ENCODE peak calls at places on chromosomes 2 and 18, in four cellular contexts. X, W, O and Y are unnamed samples.

GRCh38 chr2:50513724-50514123 is 518.2 kb downstream of the NRXN1 start:
- DNase-seq in X (no peak), W (no peak), O (no peak), Y (no peak)

GRCh38 chr2:137123241-137123640 is 357.9 kb downstream of the THSD7B start:
- DNase-seq in X (no peak), W (no peak), O (no peak), Y (no peak)

GRCh38 chr2:132037527-132038178 is 124.1 kb downstream of the ANKRD30BL start:
- DNase-seq in X (no peak), W (peak), O (no peak), Y (no peak)

GRCh38 chr2:108124733-108125132 is 115.0 kb upstream of the SULT1C3 start:
- DNase-seq in X (no peak), W (no peak), O (no peak), Y (no peak)

GRCh38 chr2:29921560-29921915 is at the start of gene ALK:
- DNase-seq in X (peak), W (peak), O (no peak), Y (peak)

GRCh38 chr2:49210191-49210590 is 55.9 kb upstream of the FSHR start:
- DNase-seq in X (peak), W (no peak), O (no peak), Y (no peak)

GRCh38 chr2:96891591-96892333 is 21.9 kb upstream of the SEMA4C start:
- DNase-seq in X (no peak), W (no peak), O (no peak), Y (no peak)

GRCh38 chr2:109690822-109691541 is 76.8 kb downstream of the SOWAHC start:
- DNase-seq in X (peak), W (no peak), O (no peak), Y (no peak)

GRCh38 chr2:96241901-96242611 is 23.7 kb downstream of the TMEM127 start:
- DNase-seq in X (no peak), W (no peak), O (peak), Y (no peak)

GRCh38 chr18:59537581-59537980 is 159.6 kb downstream of the CCBE1 start:
- DNase-seq in X (no peak), W (no peak), O (no peak), Y (no peak)

GRCh38 chr18:79011300-79011870 is 31.8 kb downstream of the SALL3 start:
- DNase-seq in X (no peak), W (no peak), O (no peak), Y (no peak)

GRCh38 chr2:205695460-205695979 is 13.2 kb downstream of the NRP2 start:
- DNase-seq in X (no peak), W (no peak), O (no peak), Y (no peak)

GRCh38 chr2:19131871-19132270 is 226.6 kb downstream of the OSR1 start:
- DNase-seq in X (no peak), W (no peak), O (no peak), Y (no peak)

GRCh38 chr2:106098081-106098480 is 96.0 kb downstream of the UXS1 start:
- DNase-seq in X (peak), W (peak), O (no peak), Y (no peak)

GRCh38 chr2:193371200-193371599 is 1176.5 kb upstream of the TMEFF2 start:
- DNase-seq in X (no peak), W (no peak), O (no peak), Y (no peak)

GRCh38 chr2:216685327-216685875 is 9.9 kb downstream of the IGFBP5 start:
- DNase-seq in X (no peak), W (no peak), O (no peak), Y (no peak)

GRCh38 chr2:113890253-113891235 is 655 bp downstream of the ACTR3 start:
- DNase-seq in X (peak), W (peak), O (peak), Y (peak)

GRCh38 chr2:96870631-96871255 is 863 bp upstream of the SEMA4C start:
- DNase-seq in X (no peak), W (no peak), O (no peak), Y (peak)

GRCh38 chr2:7974086-7974485 is 707.8 kb upstream of the ID2 start:
- DNase-seq in X (no peak), W (no peak), O (no peak), Y (no peak)

GRCh38 chr18:24669502-24669901 is 209.1 kb downstream of the HRH4 start:
- DNase-seq in X (no peak), W (no peak), O (no peak), Y (no peak)

GRCh38 chr2:191703079-191703725 is 25.3 kb downstream of the NABP1 start:
- DNase-seq in X (peak), W (no peak), O (no peak), Y (no peak)

GRCh38 chr2:181847729-181848128 is 43.8 kb upstream of the ITPRID2 start:
- DNase-seq in X (no peak), W (no peak), O (no peak), Y (no peak)

GRCh38 chr2:171436307-171436706 is 2.3 kb downstream of the DCAF17 start:
- DNase-seq in X (no peak), W (no peak), O (no peak), Y (no peak)

GRCh38 chr18:75209129-75209951 is at the start of gene PTGR3:
- DNase-seq in X (peak), W (peak), O (peak), Y (peak)

DNA sequence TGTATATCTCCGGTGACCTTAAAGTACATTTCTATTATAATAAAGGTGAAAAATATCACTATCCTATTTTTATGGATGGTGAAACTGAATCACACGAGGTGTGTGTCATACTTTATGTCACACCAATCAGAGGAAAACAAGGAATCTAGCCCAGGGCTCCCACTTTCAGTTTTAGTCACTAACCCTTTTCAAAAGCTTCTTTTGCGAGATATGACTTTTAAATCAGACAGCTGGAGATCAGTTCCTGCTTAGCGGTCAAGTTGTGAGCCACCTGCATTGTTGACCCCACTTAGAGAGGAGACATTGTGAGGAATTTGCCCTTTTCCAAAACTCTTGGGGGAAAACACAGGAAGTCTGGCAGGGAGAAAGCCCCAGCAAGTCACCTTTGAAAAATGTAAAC is 70.5 kb downstream of the CPS1 start:
- DNase-seq in X (peak), W (no peak), O (no peak), Y (no peak)
- TF ChIP-seq PBX3 in X (no peak), W (no peak), O (no peak), Y (no peak)

DNA sequence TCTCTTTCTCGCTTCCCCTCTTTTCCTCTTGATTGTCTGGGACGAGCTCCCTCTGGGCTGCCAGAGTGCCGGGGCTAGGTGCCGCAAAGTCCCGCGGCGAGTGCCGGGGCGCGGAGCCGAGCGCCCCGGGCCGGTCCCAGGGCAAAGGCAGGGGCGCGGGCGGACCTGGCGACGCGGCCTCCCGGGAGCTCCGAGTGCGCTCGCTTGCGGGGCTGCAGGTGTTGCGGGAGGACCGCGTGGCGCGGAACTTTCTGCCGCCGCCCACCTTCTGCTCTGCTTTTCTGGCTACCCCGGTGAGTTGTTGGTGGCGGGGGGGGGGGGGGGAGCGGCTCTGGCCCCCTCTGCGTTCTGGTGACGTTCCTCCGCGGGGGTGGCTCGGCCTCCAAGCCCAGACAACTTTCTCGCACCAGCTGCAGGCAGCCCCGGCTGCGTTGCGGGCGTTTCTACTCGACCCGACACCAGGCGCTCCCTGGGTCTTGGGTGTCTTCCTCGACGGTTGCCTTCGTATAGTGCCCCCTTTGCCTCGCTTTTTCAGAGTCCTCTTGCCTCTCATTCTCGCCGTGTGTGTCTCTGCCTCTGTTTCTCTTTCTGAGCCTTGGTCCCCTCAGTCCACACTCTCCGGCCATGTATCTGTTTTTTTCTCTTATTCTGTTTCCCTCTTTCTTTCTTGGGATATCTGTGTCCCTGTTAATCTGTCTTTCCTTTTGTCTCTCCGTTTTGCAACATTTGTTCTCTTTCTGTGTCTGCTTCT is 764 bp downstream of the GALNT13 start:
- DNase-seq in X (no peak), W (peak), O (no peak), Y (no peak)
- TF ChIP-seq EP300 in X (no peak), W (no peak), O (no peak), Y (no peak)

DNA sequence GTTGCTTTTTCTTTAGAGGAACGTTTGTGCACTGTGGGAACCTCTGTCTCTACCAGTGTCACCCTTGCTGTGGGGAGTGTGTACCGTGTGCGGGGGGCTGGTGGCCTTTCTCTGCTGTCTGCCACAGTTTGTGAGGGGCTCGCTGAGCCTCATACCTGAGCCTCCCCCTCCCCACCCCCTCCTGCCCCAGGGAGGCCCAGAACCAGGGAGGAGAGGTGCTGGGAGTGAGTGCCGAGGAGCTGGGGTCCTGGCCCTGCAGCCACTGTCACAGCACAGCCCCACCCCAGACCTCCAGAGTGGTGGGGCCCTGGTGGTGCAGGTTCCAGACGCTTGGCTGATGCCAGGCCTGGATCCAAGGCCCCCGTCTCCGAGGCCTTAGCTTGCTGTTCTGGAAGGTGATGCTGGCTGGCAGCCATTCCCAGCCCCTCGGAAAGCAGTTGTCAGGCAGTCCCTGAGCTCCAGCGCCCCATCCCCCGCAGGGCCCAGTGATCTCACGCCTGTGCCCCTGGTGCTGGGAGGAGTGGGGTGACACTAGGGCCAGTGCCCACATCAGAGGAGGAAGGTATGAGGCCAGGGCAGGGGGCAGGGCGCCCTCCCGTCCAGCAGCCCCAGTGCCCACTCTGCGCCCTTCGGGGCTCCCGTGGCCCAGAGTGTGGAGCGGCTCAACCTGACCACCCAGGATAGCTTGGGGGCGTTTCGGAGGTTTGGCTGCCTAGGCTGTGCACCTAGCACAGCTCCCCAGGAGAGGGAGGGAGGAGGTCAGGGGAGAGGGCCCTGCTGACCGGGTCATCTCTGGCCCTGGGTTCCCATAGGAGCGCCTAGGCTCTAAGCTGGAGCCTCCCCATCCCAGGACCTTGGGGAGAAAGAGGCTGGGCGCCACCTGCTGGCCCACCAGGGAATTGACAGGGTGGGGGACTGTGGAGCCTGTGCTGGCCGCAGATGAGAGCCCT is 53.0 kb upstream of the ALPP start:
- DNase-seq in X (peak), W (peak), O (no peak), Y (peak)
- TF ChIP-seq PBX3 in X (no peak), W (no peak), O (no peak), Y (no peak)

GRCh38 chr18:12014521-12014920 is 33.2 kb downstream of the IMPA2 start:
- DNase-seq in X (no peak), W (no peak), O (no peak), Y (no peak)

GRCh38 chr18:12017079-12017478 is 35.8 kb downstream of the IMPA2 start:
- DNase-seq in X (no peak), W (no peak), O (no peak), Y (no peak)

GRCh38 chr18:12014091-12014490 is 32.8 kb downstream of the IMPA2 start:
- DNase-seq in X (no peak), W (no peak), O (no peak), Y (no peak)

GRCh38 chr18:12014976-12015696 is 33.8 kb downstream of the IMPA2 start:
- DNase-seq in X (no peak), W (no peak), O (no peak), Y (no peak)

GRCh38 chr18:12015697-12016062 is 34.4 kb downstream of the IMPA2 start:
- DNase-seq in X (no peak), W (no peak), O (no peak), Y (no peak)
- TF ChIP-seq EP300 in X (no peak), W (no peak), O (no peak), Y (no peak)

GRCh38 chr18:13362051-13362450 is 143.5 kb downstream of the LDLRAD4 start:
- DNase-seq in X (no peak), W (no peak), O (no peak), Y (no peak)
- TF ChIP-seq PBX3 in X (no peak), W (no peak), O (no peak), Y (no peak)

GRCh38 chr2:120472031-120472430 is 126.1 kb downstream of the INHBB start:
- DNase-seq in X (no peak), W (no peak), O (no peak), Y (no peak)

GRCh38 chr2:120474486-120474885 is 128.6 kb downstream of the INHBB start:
- DNase-seq in X (no peak), W (no peak), O (no peak), Y (no peak)

GRCh38 chr2:120476141-120476540 is 130.2 kb downstream of the INHBB start:
- DNase-seq in X (no peak), W (no peak), O (no peak), Y (no peak)

GRCh38 chr2:120472891-120473309 is 127.0 kb downstream of the INHBB start:
- DNase-seq in X (no peak), W (no peak), O (no peak), Y (no peak)

DNA sequence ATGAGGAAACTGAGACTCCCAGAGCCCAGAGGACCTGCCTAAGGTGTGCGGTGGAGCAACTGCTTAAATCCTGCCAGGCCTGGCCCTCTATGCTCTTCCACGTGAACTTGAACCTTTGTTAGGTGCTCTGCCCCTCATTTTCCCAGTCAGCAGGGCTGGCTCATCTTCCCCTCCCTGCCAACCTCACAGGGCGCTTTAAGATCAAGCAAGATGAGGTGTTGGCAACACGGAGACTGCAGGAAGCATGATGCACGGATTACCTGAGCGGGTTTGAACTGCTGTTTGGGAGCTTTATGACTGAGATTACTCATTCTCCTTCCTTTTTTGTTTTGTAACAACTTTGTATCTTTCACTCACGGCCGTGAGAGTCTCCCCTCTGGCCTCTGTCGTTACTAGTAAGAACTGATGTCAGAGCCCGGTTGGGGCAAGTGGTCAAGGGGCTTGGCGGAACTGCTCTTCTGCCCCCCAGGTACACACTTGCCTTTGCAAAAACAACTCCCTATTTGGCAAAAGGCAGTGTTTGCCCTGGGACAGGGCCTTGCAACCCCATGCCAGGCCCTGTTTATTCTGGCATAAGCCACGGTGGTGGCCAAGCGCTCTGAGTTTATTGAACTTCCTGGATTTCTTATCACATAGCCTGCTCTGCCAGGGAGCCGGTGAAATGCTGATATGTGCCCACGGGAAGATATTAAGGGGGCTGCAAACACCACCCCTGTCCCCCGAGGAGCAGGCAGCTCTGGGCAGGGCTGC is 127.8 kb downstream of the INHBB start:
- DNase-seq in X (peak), W (no peak), O (no peak), Y (no peak)
- TF ChIP-seq EP300 in X (no peak), W (no peak), O (no peak), Y (no peak)

GRCh38 chr2:52895726-52896340 is 871.8 kb upstream of the CHAC2 start:
- DNase-seq in X (no peak), W (no peak), O (no peak), Y (no peak)
- TF ChIP-seq PBX3 in X (no peak), W (no peak), O (no peak), Y (no peak)

GRCh38 chr18:7575465-7576026 is 8.4 kb downstream of the PTPRM start:
- DNase-seq in X (no peak), W (no peak), O (no peak), Y (no peak)
- TF ChIP-seq EP300 in X (no peak), W (no peak), O (no peak), Y (no peak)

GRCh38 chr2:203533696-203534471 is 1.2 kb downstream of the RAPH1 start:
- DNase-seq in X (no peak), W (peak), O (no peak), Y (peak)

GRCh38 chr2:203535784-203536590 is 886 bp upstream of the RAPH1 start:
- DNase-seq in X (no peak), W (no peak), O (no peak), Y (no peak)

GRCh38 chr2:203535078-203535783 is at the start of gene RAPH1:
- DNase-seq in X (peak), W (peak), O (no peak), Y (peak)

GRCh38 chr2:203534486-203535077 is 519 bp downstream of the RAPH1 start:
- DNase-seq in X (peak), W (peak), O (no peak), Y (peak)

DNA sequence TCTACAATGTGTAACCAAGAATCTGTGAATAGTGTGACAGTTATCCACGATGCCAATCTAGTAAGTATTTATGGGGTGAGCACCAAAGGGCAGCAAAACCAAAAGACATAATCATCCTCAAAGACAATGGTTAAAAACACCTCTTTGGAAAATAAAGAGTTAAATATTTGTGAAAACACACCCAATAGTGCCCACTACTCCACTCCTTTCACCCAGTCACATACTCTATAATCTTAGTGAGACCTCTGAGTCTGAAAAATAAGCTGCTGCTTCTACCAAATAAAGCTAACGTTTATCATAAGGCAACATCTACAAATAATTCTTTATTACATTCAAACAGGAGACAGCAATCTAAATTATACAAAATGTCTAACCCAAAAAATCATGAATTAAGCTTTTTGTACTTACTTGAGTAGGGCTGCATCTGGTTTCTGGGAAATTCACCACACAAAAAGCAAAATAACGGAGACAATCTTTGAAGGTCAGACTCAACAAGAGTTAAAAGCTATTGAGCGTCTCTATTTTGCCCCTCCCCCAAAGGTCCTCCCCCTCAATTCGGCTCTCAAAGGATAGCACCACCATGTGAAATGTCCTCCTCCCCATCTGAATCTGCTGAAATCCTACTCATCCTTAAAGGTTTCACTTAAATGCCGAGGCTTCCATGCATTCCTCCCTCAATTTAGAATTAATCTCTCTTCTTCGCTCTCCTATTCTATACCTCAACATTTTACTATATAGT is 2.0 kb downstream of the RAPH1 start:
- DNase-seq in X (peak), W (peak), O (no peak), Y (peak)
- TF ChIP-seq PBX3 in X (no peak), W (no peak), O (no peak), Y (no peak)